ENCODE peak calls at places on chromosomes 6 and 20, in six cellular contexts. W is HCT116, B is K562, Z is GM12878, R is H1, Y is HepG2. P is an unnamed sample.
A peak's percentile ranks its signal among the peaks of the same experiment; 100 is the strongest.

GRCh38 chr6:11317885-11318771 is 85.7 kb upstream of the NEDD9 start:
- DNase-seq in R (no peak), B (no peak), Y (peak; percentile 82), Z (no peak), W (peak; percentile 8), P (peak; percentile 15)

GRCh38 chr6:125074120-125074519 is 79.5 kb upstream of the TPD52L1 start:
- DNase-seq in W (no peak), Z (no peak), B (no peak), R (no peak), Y (no peak), P (no peak)

GRCh38 chr6:93794161-93794560 is 374.8 kb upstream of the EPHA7 start:
- DNase-seq in B (no peak), W (no peak), R (no peak), Y (no peak), Z (no peak), P (no peak)

GRCh38 chr20:36919715-36920333 is 31.7 kb downstream of the SAMHD1 start:
- DNase-seq in R (no peak), W (peak; percentile 49), B (peak; percentile 71), Z (peak; percentile 13), Y (peak; percentile 73), P (peak; percentile 40)

GRCh38 chr20:58016779-58017178 is 211.7 kb downstream of the ANKRD60 start:
- DNase-seq in B (no peak), R (no peak), Z (no peak), Y (no peak), W (no peak), P (no peak)

GRCh38 chr6:138493413-138493812 is 5.9 kb downstream of the NHSL1 start:
- DNase-seq in B (no peak), R (no peak), Z (no peak), Y (no peak), W (no peak), P (no peak)

GRCh38 chr6:39666706-39667489 is 58.3 kb downstream of the KIF6 start:
- DNase-seq in B (no peak), R (no peak), Y (no peak), Z (no peak), W (no peak), P (no peak)

GRCh38 chr6:1797801-1798200 is 188.1 kb downstream of the FOXC1 start:
- DNase-seq in B (no peak), W (no peak), Y (peak; percentile 53), R (no peak), Z (no peak), P (no peak)

GRCh38 chr6:28767133-28767532 is 156.7 kb downstream of the TRIM27 start:
- DNase-seq in Y (no peak), B (no peak), R (no peak), Z (no peak), W (no peak), P (no peak)

GRCh38 chr20:4320284-4320683 is 304.9 kb upstream of the RNF24 start:
- DNase-seq in R (no peak), Z (no peak), B (no peak), W (no peak), Y (no peak), P (no peak)

GRCh38 chr20:4725263-4725550 is 3.5 kb downstream of the PRND start:
- DNase-seq in W (no peak), Z (no peak), R (no peak), Y (no peak), B (no peak), P (no peak)

GRCh38 chr6:32815996-32816395 is 806 bp downstream of the HLA-DOB start:
- DNase-seq in B (no peak), Y (no peak), Z (peak; percentile 61), R (no peak), W (no peak), P (no peak)

GRCh38 chr20:61905781-61906523 is 159.7 kb downstream of the TAF4 start:
- DNase-seq in Y (no peak), R (no peak), Z (no peak), B (no peak), W (no peak), P (no peak)

GRCh38 chr20:61902213-61902869 is 163.3 kb downstream of the TAF4 start:
- DNase-seq in Y (no peak), W (no peak), B (no peak), Z (no peak), R (no peak), P (peak; percentile 9)

GRCh38 chr20:61907081-61907891 is 158.4 kb downstream of the TAF4 start:
- DNase-seq in B (no peak), Y (no peak), W (no peak), R (no peak), Z (no peak), P (no peak)

GRCh38 chr20:61903575-61904340 is 161.9 kb downstream of the TAF4 start:
- DNase-seq in W (no peak), Y (no peak), B (no peak), R (no peak), Z (no peak), P (no peak)

GRCh38 chr20:61904456-61904855 is 161.2 kb downstream of the TAF4 start:
- DNase-seq in Z (no peak), B (no peak), R (no peak), W (no peak), Y (no peak), P (no peak)
- TF ChIP-seq ZNF274 in Z (no peak), B (no peak), R (no peak), W (no peak), Y (no peak), P (no peak)

DNA sequence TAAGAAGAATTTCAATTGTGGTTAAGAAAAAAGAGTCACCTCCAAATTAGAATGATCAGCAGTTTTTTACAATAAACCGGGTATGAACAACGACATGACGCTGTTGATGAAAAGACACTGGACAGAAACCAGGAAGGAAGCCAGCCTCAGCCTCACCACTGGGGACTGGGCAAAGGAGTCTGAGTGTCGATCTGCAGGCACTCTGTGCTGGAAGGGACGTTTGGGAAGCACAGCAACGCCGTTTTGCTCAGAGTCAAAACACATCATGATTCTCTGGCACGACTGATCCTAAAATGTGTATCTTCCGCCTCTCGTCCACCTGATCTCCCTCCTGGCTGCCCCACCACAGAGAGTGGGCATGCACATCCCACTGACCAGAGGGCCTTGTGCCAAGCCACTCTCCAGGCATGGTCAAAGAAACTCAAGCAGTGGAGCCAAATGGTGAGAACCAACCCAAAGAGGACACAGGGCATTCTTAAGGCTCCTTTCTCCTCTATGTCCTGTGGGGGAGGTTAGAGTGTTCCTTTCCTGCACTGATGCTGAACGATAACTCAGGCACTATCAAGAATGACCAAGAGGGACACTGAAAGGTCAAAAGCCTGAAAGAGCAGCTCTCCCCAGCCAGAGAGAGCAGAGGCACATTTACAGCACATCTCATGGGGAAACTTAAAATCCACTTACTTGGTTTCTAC is 68.8 kb downstream of the AGPAT4 start:
- DNase-seq in R (no peak), B (peak; percentile 96), W (no peak), Y (no peak), Z (no peak), P (no peak)
- H3K9ac ChIP-seq in R (no peak overlapping the region), B (peak overlapping the region; percentile 66), W (no peak overlapping the region), Y (no peak overlapping the region), Z (no peak overlapping the region), P (no peak overlapping the region)

GRCh38 chr6:3408665-3409064 is 48.2 kb downstream of the SLC22A23 start:
- DNase-seq in Y (no peak), B (no peak), Z (no peak), W (no peak), R (no peak), P (no peak)
- H3K4me1 ChIP-seq in Y (peaks cover 100% of the 10 kb centered on the region), B (peaks cover 37% of the 10 kb centered on the region), Z (no peaks in the 10 kb centered on the region), W (no peaks in the 10 kb centered on the region), R (peaks cover 14% of the 10 kb centered on the region), P (no peaks in the 10 kb centered on the region)

GRCh38 chr6:159716247-159717086 is 10.8 kb upstream of the WTAP start:
- DNase-seq in Z (no peak), Y (no peak), W (no peak), R (no peak), B (no peak), P (no peak)
- TF ChIP-seq ZNF274 in Z (no peak), Y (no peak), W (no peak), R (no peak), B (no peak), P (no peak)

GRCh38 chr6:22699046-22699639 is 129.8 kb downstream of the HDGFL1 start:
- DNase-seq in R (no peak), W (no peak), Y (no peak), Z (no peak), B (no peak), P (no peak)
- H3K9ac ChIP-seq in R (no peak overlapping the region), W (no peak overlapping the region), Y (no peak overlapping the region), Z (no peak overlapping the region), B (no peak overlapping the region), P (no peak overlapping the region)